ENCODE peak calls at places on chromosomes 16 and 17, in nine cellular contexts. B is stimulated activated CD4-positive, alpha-beta T cell treated with anti-CD3 and anti-CD28 coated beads, Interleukin-4, amount 100 ng/mL, for 4 hours; L is Kasumi-1; K is T-cell; T is foreskin melanocyte; Z is HTR-8/SVneo; R is cerebellum; N is GM04504; D is NCI-H187 treated with DMSO at 0.1 percent for 48 hours. A is an unnamed sample.

GRCh38 chr16:69187891-69188451 is 1.0 kb downstream of the SNTB2 start:
- DNase-seq in B (peak), L (peak), K (peak), T (no peak), Z (peak), R (peak), N (no peak), D (no peak), A (no peak)

GRCh38 chr17:74519951-74520553 is 11.2 kb downstream of the CD300LB start:
- DNase-seq in B (no peak), L (peak), K (no peak), T (no peak), Z (no peak), R (no peak), N (no peak), D (no peak), A (no peak)

GRCh38 chr17:43880420-43880991 is 26.8 kb downstream of the MPP2 start:
- DNase-seq in B (peak), L (no peak), K (peak), T (no peak), Z (peak), R (peak), N (no peak), D (no peak), A (no peak)

GRCh38 chr17:82668631-82669099 is 20.4 kb upstream of the WDR45B start:
- DNase-seq in B (peak), L (peak), K (peak), T (peak), Z (no peak), R (peak), N (no peak), D (no peak), A (no peak)

GRCh38 chr16:51290886-51291285 is 139.8 kb upstream of the SALL1 start:
- DNase-seq in B (no peak), L (no peak), K (no peak), T (no peak), Z (no peak), R (no peak), N (no peak), D (no peak), A (no peak)

GRCh38 chr17:41987642-41988041 is 21.0 kb downstream of the CNP start:
- DNase-seq in B (no peak), L (no peak), K (no peak), T (no peak), Z (no peak), R (no peak), N (no peak), D (peak), A (no peak)

GRCh38 chr17:71267668-71268067 is 853.2 kb upstream of the SOX9 start:
- DNase-seq in B (no peak), L (no peak), K (no peak), T (no peak), Z (no peak), R (no peak), N (no peak), D (no peak), A (no peak)

GRCh38 chr17:78013683-78014467 is 55.4 kb downstream of the TNRC6C start:
- DNase-seq in B (peak), L (peak), K (peak), T (peak), Z (peak), R (peak), N (peak), D (peak), A (peak)

GRCh38 chr16:4327782-4328579 is 12.1 kb downstream of the GLIS2 start:
- DNase-seq in B (peak), L (peak), K (peak), T (peak), Z (no peak), R (peak), N (no peak), D (no peak), A (no peak)

GRCh38 chr17:65558683-65559311 is 2.7 kb downstream of the AXIN2 start:
- DNase-seq in B (peak), L (no peak), K (no peak), T (no peak), Z (no peak), R (no peak), N (no peak), D (no peak), A (no peak)

GRCh38 chr17:2405247-2405926 is 4.5 kb upstream of the MNT start:
- DNase-seq in B (no peak), L (no peak), K (no peak), T (no peak), Z (no peak), R (no peak), N (peak), D (no peak), A (no peak)

GRCh38 chr17:47291242-47291873 is 32.4 kb upstream of the EFCAB13 start:
- DNase-seq in B (no peak), L (no peak), K (no peak), T (no peak), Z (no peak), R (no peak), N (no peak), D (no peak), A (no peak)

GRCh38 chr17:60079401-60079861 is 710 bp upstream of the HEATR6 start:
- DNase-seq in B (no peak), L (no peak), K (no peak), T (no peak), Z (no peak), R (no peak), N (no peak), D (no peak), A (no peak)

GRCh38 chr17:17580662-17581470 is 10.6 kb downstream of the PEMT start:
- DNase-seq in B (no peak), L (no peak), K (no peak), T (no peak), Z (no peak), R (no peak), N (no peak), D (no peak), A (no peak)

GRCh38 chr17:43875476-43876147 is 28.6 kb downstream of the CD300LG start:
- DNase-seq in B (no peak), L (no peak), K (no peak), T (no peak), Z (no peak), R (no peak), N (no peak), D (no peak), A (no peak)

GRCh38 chr16:1610071-1610840 is 1.6 kb downstream of the IFT140 start:
- DNase-seq in B (peak), L (peak), K (peak), T (peak), Z (peak), R (peak), N (peak), D (peak), A (peak)

GRCh38 chr17:29560306-29560705 is 6.5 kb downstream of the ABHD15 start:
- DNase-seq in B (no peak), L (no peak), K (no peak), T (no peak), Z (no peak), R (no peak), N (no peak), D (no peak), A (no peak)

GRCh38 chr17:30352247-30352814 is 18.5 kb upstream of the TMIGD1 start:
- DNase-seq in B (no peak), L (no peak), K (no peak), T (no peak), Z (no peak), R (no peak), N (no peak), D (no peak), A (no peak)

GRCh38 chr16:27398894-27399853 is 2.8 kb upstream of the IL21R start:
- DNase-seq in B (no peak), L (no peak), K (no peak), T (no peak), Z (no peak), R (no peak), N (no peak), D (no peak), A (peak)

GRCh38 chr17:43132117-43132516 is 7.0 kb upstream of the BRCA1 start:
- DNase-seq in B (no peak), L (no peak), K (no peak), T (no peak), Z (no peak), R (no peak), N (no peak), D (no peak), A (no peak)

GRCh38 chr16:83744521-83744981 is 63.2 kb upstream of the HSBP1 start:
- DNase-seq in B (no peak), L (no peak), K (no peak), T (peak), Z (peak), R (no peak), N (peak), D (no peak), A (no peak)

GRCh38 chr17:82384730-82385429 is 13.3 kb downstream of the UTS2R start:
- DNase-seq in B (no peak), L (no peak), K (no peak), T (no peak), Z (peak), R (peak), N (no peak), D (peak), A (no peak)

GRCh38 chr17:81382851-81383250 is 12.4 kb upstream of the BAHCC1 start:
- DNase-seq in B (no peak), L (no peak), K (no peak), T (no peak), Z (no peak), R (no peak), N (no peak), D (no peak), A (no peak)

GRCh38 chr16:83301966-83302365 is 505.8 kb upstream of the HSBP1 start:
- DNase-seq in B (no peak), L (no peak), K (no peak), T (no peak), Z (no peak), R (no peak), N (no peak), D (no peak), A (no peak)

GRCh38 chr16:84813141-84813933 is 6.4 kb upstream of the CRISPLD2 start:
- DNase-seq in B (no peak), L (no peak), K (no peak), T (no peak), Z (no peak), R (no peak), N (no peak), D (no peak), A (no peak)

A was measured in GM12878.